ENCODE peak calls at places on chromosomes 2 and 18, in eight cellular contexts. H, C, E, S, J, A, U and T are unnamed samples.

GRCh38 chr2:237878321-237879057 is 19.1 kb downstream of the RAMP1 start:
- DNase-seq in C (peak; percentile 81), E (no peak), A (no peak), S (no peak), H (no peak), U (no peak), J (no peak), T (peak; percentile 4)

GRCh38 chr2:160114020-160114419 is 51.6 kb upstream of the PLA2R1 start:
- DNase-seq in U (no peak), C (no peak), H (no peak), A (no peak), J (no peak), S (no peak), E (no peak), T (no peak)

GRCh38 chr2:48107326-48107925 is 201.1 kb upstream of the FBXO11 start:
- DNase-seq in S (no peak), U (no peak), J (no peak), E (peak; percentile 76), C (no peak), A (no peak), H (no peak), T (peak; percentile 39)

GRCh38 chr18:70036771-70037452 is 89.2 kb upstream of the CD226 start:
- DNase-seq in U (no peak), J (no peak), C (no peak), E (no peak), S (peak; percentile 63), H (no peak), A (no peak), T (no peak)

GRCh38 chr2:120539937-120540718 is 194.2 kb downstream of the INHBB start:
- DNase-seq in E (peak; percentile 96), U (no peak), A (no peak), C (no peak), J (no peak), S (no peak), H (no peak), T (peak; percentile 88)

GRCh38 chr2:205751621-205752031 is 69.3 kb downstream of the NRP2 start:
- DNase-seq in C (peak; percentile 30), S (no peak), H (no peak), A (no peak), U (no peak), E (no peak), J (no peak), T (no peak)

GRCh38 chr18:43805646-43806194 is 528.4 kb upstream of the SYT4 start:
- DNase-seq in A (no peak), H (no peak), J (no peak), S (no peak), U (peak; percentile 2), E (peak; percentile 20), C (no peak), T (no peak)

GRCh38 chr2:221874444-221874843 is 302.3 kb upstream of the EPHA4 start:
- DNase-seq in C (no peak), S (no peak), H (no peak), E (no peak), J (no peak), A (no peak), U (no peak), T (no peak)

GRCh38 chr18:42414756-42415454 is 459.9 kb downstream of the PIK3C3 start:
- DNase-seq in E (peak; percentile 73), H (no peak), J (no peak), A (no peak), U (no peak), S (no peak), C (no peak), T (peak; percentile 25)

GRCh38 chr2:122078451-122078850 is 323.0 kb downstream of the TSN start:
- DNase-seq in U (no peak), H (no peak), J (no peak), C (no peak), S (no peak), A (no peak), E (peak; percentile 66), T (no peak)

GRCh38 chr18:77099501-77100370 is 32.8 kb downstream of the MBP start:
- DNase-seq in C (no peak), J (no peak), E (no peak), H (peak; percentile 59), S (no peak), U (no peak), A (peak; percentile 50), T (no peak)

GRCh38 chr18:44149706-44150105 is 531.0 kb upstream of the SETBP1 start:
- DNase-seq in H (no peak), E (peak; percentile 67), J (no peak), U (no peak), C (no peak), A (no peak), S (no peak), T (peak; percentile 24)

GRCh38 chr2:212845941-212846340 is 305.5 kb downstream of the IKZF2 start:
- DNase-seq in A (no peak), S (no peak), H (no peak), C (no peak), E (peak; percentile 23), J (no peak), U (no peak), T (no peak)

GRCh38 chr2:211756266-211756665 is 782.3 kb downstream of the ERBB4 start:
- DNase-seq in E (no peak), H (no peak), S (no peak), J (no peak), C (no peak), U (no peak), A (no peak), T (no peak)

GRCh38 chr18:3058328-3059191 is 45.6 kb upstream of the LPIN2 start:
- DNase-seq in A (no peak), J (no peak), H (peak; percentile 46), C (no peak), S (no peak), E (no peak), U (no peak), T (no peak)

GRCh38 chr2:86807462-86808275 is 17.0 kb upstream of the CD8A start:
- DNase-seq in C (no peak), A (peak; percentile 84), H (peak; percentile 52), S (peak; percentile 68), E (peak; percentile 28), J (peak; percentile 67), U (peak; percentile 65), T (peak; percentile 73)

GRCh38 chr2:46363535-46364170 is 66.4 kb downstream of the EPAS1 start:
- DNase-seq in S (no peak), C (no peak), E (peak; percentile 85), H (no peak), J (no peak), U (no peak), A (no peak), T (no peak)

GRCh38 chr2:170689481-170689880 is 25.7 kb upstream of the SP5 start:
- DNase-seq in C (no peak), A (no peak), E (no peak), U (no peak), S (no peak), J (no peak), H (no peak), T (peak; percentile 20)

GRCh38 chr18:48808476-48808875 is 142.3 kb downstream of the SMAD7 start:
- DNase-seq in H (no peak), J (no peak), E (no peak), S (no peak), A (no peak), U (no peak), C (no peak), T (no peak)

GRCh38 chr2:237057893-237058300 is 27.8 kb upstream of the COPS8 start:
- DNase-seq in C (no peak), H (no peak), E (no peak), U (no peak), J (no peak), A (no peak), S (peak; percentile 63), T (no peak)

GRCh38 chr2:170505631-170506270 is 209.4 kb upstream of the SP5 start:
- DNase-seq in A (no peak), U (peak; percentile 48), E (peak; percentile 62), C (no peak), J (peak; percentile 78), H (peak; percentile 26), S (no peak), T (peak; percentile 68)

GRCh38 chr2:111898703-111899514 is 502 bp downstream of the MERTK start:
- DNase-seq in A (peak; percentile 19), E (peak; percentile 12), C (no peak), J (no peak), S (peak; percentile 41), H (peak; percentile 37), U (peak; percentile 51), T (no peak)

GRCh38 chr18:9403795-9404564 is 69.4 kb downstream of the TWSG1 start:
- DNase-seq in J (no peak), H (no peak), S (no peak), U (peak; percentile 3), C (peak; percentile 90), A (no peak), E (no peak), T (no peak)

GRCh38 chr18:49225160-49225559 is 235.3 kb downstream of the DYM start:
- DNase-seq in U (no peak), S (no peak), C (no peak), E (peak; percentile 79), J (no peak), H (no peak), A (no peak), T (no peak)

GRCh38 chr18:41905786-41906527 is 49.1 kb upstream of the PIK3C3 start:
- DNase-seq in S (no peak), C (no peak), A (no peak), U (no peak), E (no peak), J (no peak), H (no peak), T (no peak)

GRCh38 chr2:70990216-70990615 is 4.5 kb downstream of the TEX261 start:
- DNase-seq in H (no peak), U (no peak), C (peak; percentile 39), S (no peak), A (no peak), E (no peak), J (no peak), T (peak; percentile 1)

GRCh38 chr2:239162141-239162821 is 238.5 kb downstream of the HDAC4 start:
- DNase-seq in J (no peak), A (no peak), S (no peak), E (no peak), U (peak; percentile 2), C (peak; percentile 80), H (peak; percentile 15), T (no peak)

GRCh38 chr18:814300-815084 is 2.5 kb upstream of the YES1 start:
- DNase-seq in C (no peak), U (peak; percentile 12), E (no peak), S (no peak), J (no peak), H (no peak), A (no peak), T (no peak)

GRCh38 chr2:47127862-47128543 is 27.1 kb downstream of the STPG4 start:
- DNase-seq in H (no peak), S (no peak), E (no peak), C (no peak), J (no peak), A (no peak), U (no peak), T (no peak)

GRCh38 chr2:108348816-108349570 is 28.8 kb upstream of the SULT1C4 start:
- DNase-seq in J (no peak), A (no peak), H (no peak), U (no peak), E (no peak), S (no peak), C (no peak), T (no peak)

GRCh38 chr2:27842894-27843293 is 47.3 kb downstream of the RBKS start:
- DNase-seq in S (no peak), H (no peak), J (no peak), C (no peak), U (no peak), E (no peak), A (no peak), T (no peak)

GRCh38 chr18:59748628-59749360 is 51.6 kb upstream of the CCBE1 start:
- DNase-seq in C (no peak), J (no peak), S (no peak), A (no peak), E (peak; percentile 67), U (no peak), H (no peak), T (no peak)

GRCh38 chr2:64952896-64953482 is 36.2 kb upstream of the SLC1A4 start:
- DNase-seq in E (peak; percentile 52), A (no peak), H (no peak), C (no peak), S (no peak), J (no peak), U (no peak), T (no peak)

GRCh38 chr2:981759-982158 is 31.1 kb downstream of the SNTG2 start:
- DNase-seq in H (no peak), C (no peak), J (no peak), S (no peak), A (no peak), U (no peak), E (no peak), T (no peak)